ENCODE peak calls at places on chromosomes 7 and 10, in four cellular contexts. Y is mesendoderm; H is effector memory CD4-positive, alpha-beta T cell; X is CD8-positive, alpha-beta T cell. T is an unnamed sample.

GRCh38 chr7:149209518-149210269 is 14.3 kb downstream of the ZNF282 start:
- DNase-seq in Y (peak), H (peak), X (peak), T (no peak)

GRCh38 chr10:70575486-70575873 is 27.1 kb downstream of the PRF1 start:
- DNase-seq in Y (no peak), H (no peak), X (no peak), T (no peak)

GRCh38 chr10:121112618-121113384 is 261.6 kb downstream of the WDR11 start:
- DNase-seq in Y (peak), H (no peak), X (no peak), T (no peak)

GRCh38 chr7:157513682-157514081 is 176.9 kb downstream of the DNAJB6 start:
- DNase-seq in Y (no peak), H (no peak), X (no peak), T (no peak)

GRCh38 chr10:118108194-118109026 is 61.7 kb upstream of the RAB11FIP2 start:
- DNase-seq in Y (no peak), H (no peak), X (no peak), T (no peak)

GRCh38 chr7:2728309-2729042 is 40.5 kb downstream of the AMZ1 start:
- DNase-seq in Y (no peak), H (no peak), X (no peak), T (no peak)

GRCh38 chr7:138097064-138097741 is 20.9 kb downstream of the AKR1D1 start:
- DNase-seq in Y (peak), H (no peak), X (no peak), T (no peak)

GRCh38 chr7:6250364-6250833 is 22.0 kb downstream of the CYTH3 start:
- DNase-seq in Y (no peak), H (no peak), X (no peak), T (no peak)

GRCh38 chr7:100865971-100866720 is 1.0 kb upstream of the TRIP6 start:
- DNase-seq in Y (no peak), H (no peak), X (peak), T (no peak)

GRCh38 chr10:89242840-89243586 is 8.6 kb downstream of the LIPA start:
- DNase-seq in Y (no peak), H (no peak), X (no peak), T (no peak)

GRCh38 chr7:45573199-45573598 is 969 bp upstream of the ADCY1 start:
- DNase-seq in Y (no peak), H (no peak), X (no peak), T (no peak)
- H3K4me3 ChIP-seq in Y (no peak), H (no peak), X (no peak), T (no peak)

DNA sequence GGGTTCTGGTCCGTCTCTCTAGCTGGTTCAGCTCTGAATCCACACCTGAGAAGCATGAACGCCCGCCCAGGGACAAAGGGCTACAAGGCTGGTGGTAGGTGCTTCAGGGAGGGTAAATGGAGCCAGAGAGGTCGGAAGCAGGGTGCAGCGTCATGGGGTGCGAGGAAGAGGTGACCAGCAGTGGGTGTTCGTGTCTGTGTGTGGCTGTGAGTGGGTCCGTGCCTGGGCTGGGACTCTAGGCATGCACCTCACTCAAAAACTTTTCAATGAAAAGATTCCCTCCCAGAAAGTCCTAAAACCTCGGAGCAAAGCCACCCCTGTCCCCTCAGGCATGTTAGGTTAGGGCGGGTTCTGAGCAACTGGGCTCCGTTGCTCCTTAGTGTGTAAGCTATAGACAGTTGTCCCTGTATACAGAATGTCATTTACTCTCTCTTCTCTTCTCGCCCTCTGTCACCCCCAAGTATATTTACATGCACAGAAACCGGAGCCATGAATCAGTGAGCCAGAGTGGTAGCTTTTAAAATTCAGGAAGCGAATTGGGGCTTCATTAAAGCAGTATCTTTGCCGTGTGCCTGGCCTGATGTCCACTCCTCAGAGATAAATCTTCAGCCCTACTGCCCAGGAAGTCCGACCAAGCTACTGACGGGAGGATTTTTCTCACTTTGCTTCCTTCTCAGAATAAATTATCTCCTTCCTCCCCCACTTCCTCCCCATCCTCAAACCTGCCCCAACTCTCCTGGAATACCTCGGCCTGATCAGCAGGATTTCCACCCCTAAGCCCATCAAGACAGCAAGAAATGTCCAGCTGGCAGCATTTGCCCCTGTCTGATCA is 12.2 kb upstream of the GATA3 start:
- DNase-seq in Y (peak), H (no peak), X (no peak), T (no peak)
- H3K4me3 ChIP-seq in Y (no peak), H (no peak), X (no peak), T (no peak)

GRCh38 chr7:151429232-151429554 is 10.7 kb downstream of the CRYGN start:
- DNase-seq in Y (no peak), H (no peak), X (no peak), T (no peak)
- H3K4me3 ChIP-seq in Y (no peak), H (no peak), X (peak), T (no peak)

GRCh38 chr10:60291354-60291930 is 98.2 kb downstream of the ANK3 start:
- DNase-seq in Y (no peak), H (no peak), X (no peak), T (no peak)

GRCh38 chr10:60293797-60294196 is 95.9 kb downstream of the ANK3 start:
- DNase-seq in Y (no peak), H (no peak), X (no peak), T (no peak)

GRCh38 chr10:60289800-60290199 is 99.9 kb downstream of the ANK3 start:
- DNase-seq in Y (no peak), H (no peak), X (no peak), T (no peak)

GRCh38 chr10:60288291-60288690 is 101.4 kb downstream of the ANK3 start:
- DNase-seq in Y (no peak), H (no peak), X (no peak), T (no peak)

DNA sequence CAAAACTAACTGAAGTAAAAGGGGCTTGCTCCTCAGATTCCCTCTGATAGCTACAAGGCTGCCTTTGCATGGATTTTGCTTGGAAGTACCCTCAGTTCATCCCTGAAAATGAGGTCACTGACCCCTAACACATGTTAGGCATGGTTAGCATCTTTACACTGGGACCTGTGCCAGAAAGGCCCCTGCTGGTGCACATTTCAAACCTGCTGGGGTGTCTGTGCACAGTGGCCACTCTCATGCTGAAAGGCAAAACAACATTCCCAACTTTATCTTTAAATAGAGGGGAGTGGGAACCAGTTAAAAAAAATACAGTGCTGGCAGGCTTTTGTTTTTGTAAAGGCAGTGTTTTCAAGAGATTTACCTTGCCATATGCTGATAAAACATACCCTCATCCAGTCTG is 99.1 kb downstream of the ANK3 start:
- DNase-seq in Y (no peak), H (no peak), X (no peak), T (no peak)
- H3K4me3 ChIP-seq in Y (no peak), H (no peak), X (no peak), T (no peak)

GRCh38 chr10:116974442-116975005 is 30.5 kb downstream of the SHTN1 start:
- DNase-seq in Y (peak), H (no peak), X (no peak), T (peak)
- H3K4me3 ChIP-seq in Y (no peak), H (no peak), X (no peak), T (no peak)

GRCh38 chr10:17200885-17201164 is 647 bp downstream of the TRDMT1 start:
- DNase-seq in Y (no peak), H (peak), X (peak), T (no peak)

GRCh38 chr10:17201165-17202013 is at the start of gene TRDMT1:
- DNase-seq in Y (peak), H (peak), X (peak), T (peak)

GRCh38 chr10:17196573-17196972 is 4.9 kb downstream of the TRDMT1 start:
- DNase-seq in Y (no peak), H (no peak), X (no peak), T (no peak)

GRCh38 chr10:17200035-17200884 is 1.2 kb downstream of the TRDMT1 start:
- DNase-seq in Y (no peak), H (no peak), X (no peak), T (no peak)

DNA sequence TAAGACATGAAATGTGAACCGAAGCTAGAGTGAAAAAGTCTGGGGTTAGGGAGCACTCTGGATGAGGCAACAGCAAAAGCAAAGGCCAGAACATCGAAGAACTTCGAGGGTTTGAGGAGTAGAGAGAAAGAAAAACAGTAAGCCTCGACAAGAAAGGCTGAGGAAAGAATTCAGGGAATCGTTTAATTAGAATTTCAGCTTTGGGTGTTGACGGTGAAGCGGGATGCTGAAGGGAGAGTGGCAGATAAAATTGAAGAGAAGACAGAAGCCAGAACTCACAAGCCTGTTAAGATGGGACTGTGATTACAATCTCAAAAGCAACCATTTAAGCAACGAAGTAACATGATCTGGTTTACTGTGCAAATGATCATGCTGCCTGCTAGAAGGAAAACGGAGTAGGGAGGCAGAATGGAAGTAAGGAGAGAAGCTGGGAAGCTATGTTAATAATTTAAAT is 2.1 kb downstream of the TRDMT1 start:
- DNase-seq in Y (peak), H (no peak), X (no peak), T (no peak)
- H3K4me3 ChIP-seq in Y (no peak), H (no peak), X (no peak), T (peak)

GRCh38 chr10:97635577-97635976 is 2.3 kb upstream of the MORN4 start:
- DNase-seq in Y (no peak), H (no peak), X (no peak), T (no peak)

GRCh38 chr10:97632949-97633884 is at the start of gene MORN4:
- DNase-seq in Y (peak), H (peak), X (peak), T (peak)

GRCh38 chr10:97631098-97631497 is 2.2 kb downstream of the MORN4 start:
- DNase-seq in Y (no peak), H (no peak), X (no peak), T (no peak)

GRCh38 chr10:97629289-97629688 is 4.0 kb downstream of the MORN4 start:
- DNase-seq in Y (no peak), H (no peak), X (no peak), T (no peak)

GRCh38 chr10:97633921-97634320 is 621 bp upstream of the MORN4 start:
- DNase-seq in Y (peak), H (no peak), X (no peak), T (no peak)
- H3K4me3 ChIP-seq in Y (no peak), H (peak), X (peak), T (peak)